ENCODE peak calls at places on chromosomes 16 and 17, in six cellular contexts. One of them, this sample, is unnamed.

GRCh38 chr17:82892869-82893565 is 53.2 kb upstream of the ZNF750 start:
- DNase-seq in K562: no peak
- DNase-seq in HepG2: no peak
- DNase-seq in HCT116: no peak
- DNase-seq in endothelial cell of umbilical vein: peak
- DNase-seq in H1: no peak
- DNase-seq in this sample: no peak

GRCh38 chr16:80924372-80924978 is 82.2 kb downstream of the CMC2 start:
- DNase-seq in K562: peak
- DNase-seq in HepG2: peak
- DNase-seq in HCT116: peak
- DNase-seq in endothelial cell of umbilical vein: peak
- DNase-seq in H1: peak
- DNase-seq in this sample: no peak

GRCh38 chr16:54026456-54026855 is 260.1 kb downstream of the IRX3 start:
- DNase-seq in K562: no peak
- DNase-seq in HepG2: no peak
- DNase-seq in HCT116: no peak
- DNase-seq in endothelial cell of umbilical vein: peak
- DNase-seq in H1: no peak
- DNase-seq in this sample: no peak

GRCh38 chr16:50839356-50839755 is 97.5 kb downstream of the CYLD start:
- DNase-seq in K562: no peak
- DNase-seq in HepG2: no peak
- DNase-seq in HCT116: no peak
- DNase-seq in endothelial cell of umbilical vein: no peak
- DNase-seq in H1: no peak
- DNase-seq in this sample: no peak

GRCh38 chr17:1147664-1148063 is 32.1 kb downstream of the ABR start:
- DNase-seq in K562: no peak
- DNase-seq in HepG2: peak
- DNase-seq in HCT116: peak
- DNase-seq in endothelial cell of umbilical vein: peak
- DNase-seq in H1: peak
- DNase-seq in this sample: no peak

GRCh38 chr17:1422907-1423306 is 22.9 kb upstream of the YWHAE start:
- DNase-seq in K562: no peak
- DNase-seq in HepG2: no peak
- DNase-seq in HCT116: no peak
- DNase-seq in endothelial cell of umbilical vein: peak
- DNase-seq in H1: no peak
- DNase-seq in this sample: no peak

GRCh38 chr17:64063766-64064224 is 43.4 kb upstream of the ICAM2 start:
- DNase-seq in K562: peak
- DNase-seq in HepG2: peak
- DNase-seq in HCT116: no peak
- DNase-seq in endothelial cell of umbilical vein: peak
- DNase-seq in H1: peak
- DNase-seq in this sample: no peak

GRCh38 chr17:70161519-70161918 is 7.8 kb upstream of the KCNJ2 start:
- DNase-seq in K562: no peak
- DNase-seq in HepG2: no peak
- DNase-seq in HCT116: no peak
- DNase-seq in endothelial cell of umbilical vein: no peak
- DNase-seq in H1: no peak
- DNase-seq in this sample: no peak

GRCh38 chr17:41444186-41444585 is 3.4 kb upstream of the KRT38 start:
- DNase-seq in K562: no peak
- DNase-seq in HepG2: no peak
- DNase-seq in HCT116: no peak
- DNase-seq in endothelial cell of umbilical vein: no peak
- DNase-seq in H1: no peak
- DNase-seq in this sample: no peak

GRCh38 chr17:55527520-55528118 is 16.4 kb upstream of the SMIM36 start:
- DNase-seq in K562: no peak
- DNase-seq in HepG2: peak
- DNase-seq in HCT116: peak
- DNase-seq in endothelial cell of umbilical vein: peak
- DNase-seq in H1: no peak
- DNase-seq in this sample: peak

GRCh38 chr17:60075981-60076380 is 2.7 kb downstream of the HEATR6 start:
- DNase-seq in K562: no peak
- DNase-seq in HepG2: no peak
- DNase-seq in HCT116: no peak
- DNase-seq in endothelial cell of umbilical vein: no peak
- DNase-seq in H1: no peak
- DNase-seq in this sample: no peak

GRCh38 chr17:15909481-15909991 is 35.4 kb upstream of the ADORA2B start:
- DNase-seq in K562: no peak
- DNase-seq in HepG2: peak
- DNase-seq in HCT116: no peak
- DNase-seq in endothelial cell of umbilical vein: no peak
- DNase-seq in H1: no peak
- DNase-seq in this sample: no peak

GRCh38 chr17:28707339-28707720 is 4.4 kb downstream of the PROCA1 start:
- DNase-seq in K562: no peak
- DNase-seq in HepG2: no peak
- DNase-seq in HCT116: no peak
- DNase-seq in endothelial cell of umbilical vein: no peak
- DNase-seq in H1: no peak
- DNase-seq in this sample: no peak
- H3K9ac ChIP-seq in K562: no peak
- H3K9ac ChIP-seq in HepG2: no peak
- H3K9ac ChIP-seq in HCT116: no peak
- H3K9ac ChIP-seq in endothelial cell of umbilical vein: no peak
- H3K9ac ChIP-seq in H1: no peak
- H3K9ac ChIP-seq in this sample: no peak

GRCh38 chr17:74861554-74862107 is 1.9 kb upstream of the GRIN2C start:
- DNase-seq in K562: peak
- DNase-seq in HepG2: no peak
- DNase-seq in HCT116: no peak
- DNase-seq in endothelial cell of umbilical vein: no peak
- DNase-seq in H1: no peak
- DNase-seq in this sample: no peak

GRCh38 chr17:74860229-74860998 is 729 bp upstream of the GRIN2C start:
- DNase-seq in K562: no peak
- DNase-seq in HepG2: no peak
- DNase-seq in HCT116: no peak
- DNase-seq in endothelial cell of umbilical vein: no peak
- DNase-seq in H1: no peak
- DNase-seq in this sample: no peak

GRCh38 chr17:74862108-74862901 is 2.6 kb upstream of the GRIN2C start:
- DNase-seq in K562: peak
- DNase-seq in HepG2: peak
- DNase-seq in HCT116: no peak
- DNase-seq in endothelial cell of umbilical vein: peak
- DNase-seq in H1: no peak
- DNase-seq in this sample: no peak

GRCh38 chr17:74859439-74860228 is at the start of gene GRIN2C:
- DNase-seq in K562: peak
- DNase-seq in HepG2: no peak
- DNase-seq in HCT116: no peak
- DNase-seq in endothelial cell of umbilical vein: no peak
- DNase-seq in H1: no peak
- DNase-seq in this sample: no peak

GRCh38 chr17:74860999-74861553 is 1.4 kb upstream of the GRIN2C start:
- DNase-seq in K562: no peak
- DNase-seq in HepG2: no peak
- DNase-seq in HCT116: no peak
- DNase-seq in endothelial cell of umbilical vein: no peak
- DNase-seq in H1: no peak
- DNase-seq in this sample: no peak
- TF ChIP-seq EZH2 in K562: no peak
- TF ChIP-seq EZH2 in HepG2: no peak
- TF ChIP-seq EZH2 in HCT116: no peak
- TF ChIP-seq EZH2 in endothelial cell of umbilical vein: peak
- TF ChIP-seq EZH2 in H1: peak
- TF ChIP-seq EZH2 in this sample: peak

GRCh38 chr16:66516172-66516807 is 33.6 kb downstream of the TK2 start:
- DNase-seq in K562: no peak
- DNase-seq in HepG2: no peak
- DNase-seq in HCT116: no peak
- DNase-seq in endothelial cell of umbilical vein: peak
- DNase-seq in H1: no peak
- DNase-seq in this sample: no peak
- TF ChIP-seq POLR2AphosphoS5 in K562: no peak
- TF ChIP-seq POLR2AphosphoS5 in HepG2: no peak
- TF ChIP-seq POLR2AphosphoS5 in HCT116: no peak
- TF ChIP-seq POLR2AphosphoS5 in endothelial cell of umbilical vein: peak
- TF ChIP-seq POLR2AphosphoS5 in H1: no peak
- TF ChIP-seq POLR2AphosphoS5 in this sample: no peak

GRCh38 chr17:47253541-47254402 is at the start of gene ITGB3:
- DNase-seq in K562: peak
- DNase-seq in HepG2: peak
- DNase-seq in HCT116: peak
- DNase-seq in endothelial cell of umbilical vein: peak
- DNase-seq in H1: no peak
- DNase-seq in this sample: no peak
- H3K9ac ChIP-seq in K562: peak
- H3K9ac ChIP-seq in HepG2: no peak
- H3K9ac ChIP-seq in HCT116: peak
- H3K9ac ChIP-seq in endothelial cell of umbilical vein: peak
- H3K9ac ChIP-seq in H1: peak
- H3K9ac ChIP-seq in this sample: no peak

DNA sequence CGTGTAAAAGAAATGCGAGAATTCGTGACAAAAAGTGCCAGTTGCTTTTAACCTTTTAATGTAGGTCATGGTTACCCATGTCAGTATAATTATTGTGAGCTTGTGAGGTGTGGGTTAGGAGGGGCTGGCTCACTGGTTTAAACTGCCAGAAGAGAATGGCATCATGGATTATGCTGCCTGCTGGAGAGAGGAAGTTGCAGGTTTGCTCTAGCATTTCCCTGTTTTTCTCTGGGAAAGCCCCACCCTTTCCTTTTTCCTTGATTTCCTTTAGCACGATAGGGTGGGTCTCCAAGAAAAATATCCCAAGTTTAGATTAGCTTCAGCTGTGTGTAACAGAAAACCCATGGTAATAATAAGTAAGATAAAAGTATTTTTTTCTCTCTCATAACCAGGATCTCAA is 24.7 kb upstream of the NDRG4 start:
- DNase-seq in K562: no peak
- DNase-seq in HepG2: no peak
- DNase-seq in HCT116: no peak
- DNase-seq in endothelial cell of umbilical vein: peak
- DNase-seq in H1: no peak
- DNase-seq in this sample: no peak
- TF ChIP-seq EZH2 in K562: no peak
- TF ChIP-seq EZH2 in HepG2: no peak
- TF ChIP-seq EZH2 in HCT116: no peak
- TF ChIP-seq EZH2 in endothelial cell of umbilical vein: no peak
- TF ChIP-seq EZH2 in H1: no peak
- TF ChIP-seq EZH2 in this sample: no peak

This sample was measured in SK-N-MC.